ENCODE peak calls at places on chromosome 13, in seven cellular contexts. W is CD8-positive, alpha-beta T cell; X is uterus; B is heart left ventricle; Q is fibroblast of lung; U is left lung; H is AG04450. O is an unnamed sample.

GRCh38 chr13:48093588-48093987 is 1.3 kb downstream of the MED4 start:
- DNase-seq in Q (no peak), U (no peak), W (no peak), X (no peak), H (no peak), B (no peak), O (no peak)

GRCh38 chr13:52061587-52061986 is 37.1 kb downstream of the UTP14C start:
- DNase-seq in B (no peak), Q (peak; percentile 46), H (no peak), W (no peak), X (no peak), U (no peak), O (no peak)

GRCh38 chr13:67383358-67383757 is 153.2 kb upstream of the PCDH9 start:
- DNase-seq in H (no peak), B (no peak), X (no peak), Q (peak; percentile 8), U (no peak), W (no peak), O (no peak)

GRCh38 chr13:28013482-28013881 is 25.0 kb upstream of the URAD start:
- DNase-seq in U (no peak), H (no peak), Q (no peak), B (no peak), W (no peak), X (no peak), O (no peak)

GRCh38 chr13:27174766-27175455 is 3.3 kb upstream of the USP12 start:
- DNase-seq in X (no peak), W (no peak), U (no peak), H (no peak), B (no peak), Q (no peak), O (no peak)

GRCh38 chr13:110108348-110109139 is 198.4 kb downstream of the COL4A1 start:
- DNase-seq in W (no peak), H (peak; percentile 73), X (peak; percentile 80), Q (peak; percentile 86), B (peak; percentile 88), U (no peak), O (no peak)

GRCh38 chr13:51887441-51887840 is 25.7 kb downstream of the CCDC70 start:
- DNase-seq in H (no peak), B (no peak), Q (peak; percentile 3), X (no peak), W (no peak), U (no peak), O (no peak)

GRCh38 chr13:39282400-39282972 is 244.2 kb downstream of the NHLRC3 start:
- DNase-seq in Q (no peak), X (no peak), W (no peak), U (no peak), B (no peak), H (no peak), O (no peak)

GRCh38 chr13:76014618-76015315 is 378.6 kb downstream of the LMO7 start:
- DNase-seq in W (no peak), B (peak; percentile 23), U (no peak), Q (peak; percentile 74), X (no peak), H (no peak), O (no peak)

GRCh38 chr13:37681295-37682032 is 82.9 kb upstream of the POSTN start:
- DNase-seq in B (no peak), Q (peak; percentile 81), H (peak; percentile 38), X (no peak), U (no peak), W (no peak), O (no peak)

GRCh38 chr13:43663474-43664090 is 123.2 kb downstream of the ENOX1 start:
- DNase-seq in Q (peak; percentile 57), B (no peak), W (no peak), X (no peak), H (peak; percentile 10), U (no peak), O (no peak)

GRCh38 chr13:43664700-43665191 is 122.0 kb downstream of the ENOX1 start:
- DNase-seq in U (no peak), H (peak; percentile 37), Q (peak; percentile 63), X (peak; percentile 23), B (peak; percentile 30), W (no peak), O (no peak)

GRCh38 chr13:43657485-43657884 is 129.3 kb downstream of the ENOX1 start:
- DNase-seq in B (no peak), X (no peak), U (no peak), H (no peak), W (no peak), Q (no peak), O (no peak)

GRCh38 chr13:43662976-43663375 is 123.8 kb downstream of the ENOX1 start:
- DNase-seq in W (no peak), X (no peak), U (no peak), Q (no peak), B (no peak), H (no peak), O (no peak)

DNA sequence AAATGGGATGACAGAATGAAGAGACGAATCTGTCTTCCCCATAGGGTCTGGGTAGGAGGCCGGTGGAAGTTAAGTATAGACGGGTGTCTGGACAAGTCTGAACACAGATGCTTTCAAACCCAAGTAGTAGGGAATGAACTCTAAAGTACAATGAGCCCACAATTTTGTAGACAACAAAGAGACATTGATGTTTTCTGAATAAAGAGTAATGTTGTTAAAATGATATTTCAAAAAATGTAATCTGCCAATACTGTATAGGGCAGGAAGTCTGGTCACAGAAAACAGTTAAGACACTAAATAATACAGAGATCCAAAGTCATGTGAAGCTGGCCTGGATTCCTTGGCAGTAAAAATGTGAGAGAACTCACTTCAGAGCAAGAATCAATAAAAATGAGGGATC is 125.5 kb downstream of the ENOX1 start:
- DNase-seq in U (no peak), B (no peak), X (no peak), W (no peak), Q (no peak), H (no peak), O (no peak)
- H3K27ac ChIP-seq in U (no peak overlapping the region), B (no peak overlapping the region), X (no peak overlapping the region), W (no peak overlapping the region), Q (no peak overlapping the region), H (no peak overlapping the region), O (no peak overlapping the region)

DNA sequence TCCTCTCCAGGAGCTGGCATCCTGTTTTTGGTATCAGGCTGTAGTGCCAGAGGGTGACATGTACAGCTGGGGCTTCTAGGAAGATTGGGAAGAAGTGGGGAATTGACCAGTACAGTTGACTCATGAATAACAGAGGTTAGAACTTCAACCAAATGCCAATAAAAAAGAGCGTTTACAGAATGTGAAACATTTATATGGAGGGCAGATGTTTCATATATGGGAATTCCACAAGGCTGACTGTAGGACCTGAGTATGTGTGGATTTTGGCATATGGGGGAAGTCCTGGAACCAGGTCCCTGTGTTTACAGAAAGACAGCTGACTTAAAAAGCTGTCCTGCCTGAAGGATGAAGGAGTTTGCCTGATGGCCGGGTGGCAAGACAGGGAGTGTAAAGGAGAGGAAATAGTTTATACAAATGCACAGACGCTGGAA is 5.2 kb downstream of the CHAMP1 start:
- DNase-seq in U (no peak), X (no peak), B (no peak), Q (peak; percentile 89), W (no peak), H (peak; percentile 85), O (no peak)
- H3K4me3 ChIP-seq in U (no peak overlapping the region), X (no peak overlapping the region), B (no peak overlapping the region), Q (no peak overlapping the region), W (no peak overlapping the region), H (no peak overlapping the region), O (no peak overlapping the region)

DNA sequence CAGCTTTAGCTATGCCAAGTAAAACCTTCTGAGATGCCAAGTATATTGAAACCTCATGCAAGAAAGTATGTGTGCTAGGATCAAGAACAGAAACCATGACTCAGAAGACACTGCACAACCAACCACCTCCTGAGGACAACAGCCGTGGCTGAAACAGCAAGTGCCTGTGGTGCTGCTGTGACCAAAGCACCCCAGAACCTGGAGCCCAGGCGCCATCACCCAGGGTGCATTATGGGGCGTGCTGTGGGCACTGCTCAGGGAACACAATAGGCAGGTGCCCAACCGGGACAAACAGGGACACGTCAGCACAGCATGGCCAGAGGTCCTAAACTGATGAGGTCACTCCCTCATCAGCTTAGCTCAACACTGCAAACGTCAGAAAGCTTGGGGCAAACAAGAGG is 101.3 kb upstream of the SLC15A1 start:
- DNase-seq in X (no peak), H (no peak), B (no peak), Q (peak; percentile 66), W (no peak), U (no peak), O (no peak)
- H3K27ac ChIP-seq in X (no peak overlapping the region), H (no peak overlapping the region), B (no peak overlapping the region), Q (no peak overlapping the region), W (no peak overlapping the region), U (no peak overlapping the region), O (no peak overlapping the region)

GRCh38 chr13:77697208-77698103 is at the start of gene SLAIN1:
- DNase-seq in U (peak; percentile 92), X (peak; percentile 64), Q (peak; percentile 45), H (no peak), B (peak; percentile 87), W (peak; percentile 86), O (peak; percentile 82)
- H3K4me3 ChIP-seq in U (peak within 1 kb of the TSS; percentile 72), X (peak within 1 kb of the TSS; percentile 36), Q (peak within 1 kb of the TSS; percentile 46), H (peak within 1 kb of the TSS; percentile 51), B (peak within 1 kb of the TSS; percentile 76), W (peak within 1 kb of the TSS; percentile 88), O (peak within 1 kb of the TSS; percentile 97)

GRCh38 chr13:49536144-49536873 is 40.6 kb downstream of the PHF11 start:
- DNase-seq in H (no peak), X (no peak), Q (no peak), W (no peak), B (no peak), U (no peak), O (no peak)

GRCh38 chr13:49540552-49540951 is 44.8 kb downstream of the PHF11 start:
- DNase-seq in X (peak; percentile 85), H (no peak), U (no peak), W (no peak), Q (peak; percentile 82), B (no peak), O (no peak)

GRCh38 chr13:49539746-49540145 is 44.0 kb downstream of the PHF11 start:
- DNase-seq in U (no peak), X (no peak), B (no peak), Q (no peak), W (no peak), H (no peak), O (no peak)

GRCh38 chr13:49538404-49538803 is 42.7 kb downstream of the PHF11 start:
- DNase-seq in X (no peak), B (no peak), U (no peak), W (no peak), Q (no peak), H (no peak), O (no peak)

DNA sequence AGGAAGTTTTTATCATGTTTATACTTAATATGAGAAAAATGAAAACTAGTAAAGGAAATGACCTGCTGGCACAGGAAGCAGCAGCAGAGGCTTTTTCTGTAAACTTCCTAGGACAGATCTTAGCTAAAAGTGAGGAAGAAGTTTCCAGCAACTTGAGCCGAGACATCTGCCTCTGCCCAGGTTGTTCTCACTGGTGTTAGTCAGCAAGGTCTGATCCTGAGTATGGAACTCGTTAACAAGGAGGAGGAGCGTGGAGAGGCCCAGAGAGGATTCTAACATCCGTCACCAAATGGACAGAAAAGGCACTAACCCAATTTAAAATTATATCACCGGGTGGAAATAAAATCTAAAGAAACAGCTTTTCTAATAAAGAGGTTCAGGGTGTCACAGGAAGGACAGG is 43.6 kb downstream of the PHF11 start:
- DNase-seq in B (no peak), X (peak; percentile 60), U (no peak), Q (no peak), H (peak; percentile 42), W (no peak), O (no peak)
- H3K27ac ChIP-seq in B (no peak overlapping the region), X (peak overlapping the region; percentile 82), U (no peak overlapping the region), Q (no peak overlapping the region), H (peak overlapping the region; percentile 11), W (no peak overlapping the region), O (no peak overlapping the region)

O was measured in effector memory CD4-positive, alpha-beta T cell.